ENCODE peak calls at places on chromosomes 6 and 20, in eight cellular contexts. D, C, P, H, U, S, O and X are unnamed samples. For H3K9me3, the result is how much of the 10 kb centered on the place peaks cover.

GRCh38 chr6:100472674-100473073 is 8.0 kb upstream of the SIM1 start:
- DNase-seq in C (no peak), H (no peak), S (no peak), U (no peak), D (no peak), O (no peak), P (no peak), X (no peak)

GRCh38 chr6:140001005-140001404 is 626.6 kb upstream of the CITED2 start:
- DNase-seq in O (no peak), H (no peak), S (no peak), P (no peak), D (no peak), C (no peak), U (no peak), X (no peak)

GRCh38 chr6:33201935-33202334 is 1.3 kb downstream of the SLC39A7 start:
- DNase-seq in P (no peak), H (no peak), U (no peak), D (no peak), O (no peak), C (no peak), S (no peak), X (no peak)

GRCh38 chr6:12586696-12587095 is 129.9 kb upstream of the PHACTR1 start:
- DNase-seq in H (no peak), C (no peak), D (no peak), P (no peak), S (no peak), U (no peak), O (no peak), X (no peak)

GRCh38 chr6:91476000-91476399 is 889.1 kb upstream of the MAP3K7 start:
- DNase-seq in P (peak), S (peak), O (no peak), U (no peak), D (no peak), C (no peak), H (peak), X (no peak)

GRCh38 chr20:20452254-20452676 is 84.4 kb downstream of the INSM1 start:
- DNase-seq in S (peak), U (peak), C (peak), O (peak), D (no peak), P (peak), H (peak), X (peak)

GRCh38 chr6:119308994-119309657 is 40.4 kb downstream of the MAN1A1 start:
- DNase-seq in C (no peak), P (no peak), H (no peak), D (no peak), U (no peak), S (peak), O (no peak), X (no peak)

GRCh38 chr20:50999355-50999754 is 23.6 kb downstream of the KCNG1 start:
- DNase-seq in P (no peak), C (no peak), O (no peak), U (no peak), S (no peak), D (no peak), H (no peak), X (no peak)

GRCh38 chr20:47235853-47236638 is 120.5 kb downstream of the ZMYND8 start:
- DNase-seq in O (no peak), H (no peak), P (no peak), D (no peak), U (no peak), C (no peak), S (no peak), X (no peak)

GRCh38 chr6:154613137-154613676 is 102.7 kb upstream of the CNKSR3 start:
- DNase-seq in H (peak), D (no peak), S (peak), U (no peak), C (no peak), P (no peak), O (no peak), X (no peak)

GRCh38 chr20:56391596-56392281 is at the start of gene AURKA:
- DNase-seq in U (no peak), O (no peak), D (no peak), S (no peak), C (no peak), P (no peak), H (no peak), X (no peak)

GRCh38 chr6:34919651-34920050 is 30.6 kb downstream of the ANKS1A start:
- DNase-seq in D (no peak), S (no peak), U (no peak), O (no peak), C (no peak), H (no peak), P (no peak), X (no peak)

GRCh38 chr20:2879148-2879547 is 5.9 kb downstream of the PTPRA start:
- DNase-seq in H (peak), C (no peak), S (peak), P (no peak), D (no peak), U (no peak), O (no peak), X (no peak)

GRCh38 chr6:25202505-25202904 is 76.7 kb upstream of the CARMIL1 start:
- DNase-seq in O (no peak), H (peak), U (no peak), P (no peak), C (no peak), S (peak), D (no peak), X (no peak)

GRCh38 chr20:62831361-62831788 is 14.5 kb downstream of the COL9A3 start:
- DNase-seq in S (no peak), P (peak), U (no peak), O (peak), C (peak), D (no peak), H (no peak), X (no peak)

GRCh38 chr6:147666254-147666653 is 157.8 kb downstream of the SAMD5 start:
- DNase-seq in O (no peak), C (no peak), S (no peak), P (no peak), D (no peak), H (no peak), U (no peak), X (no peak)

GRCh38 chr20:36573103-36573797 is at the start of gene TGIF2:
- DNase-seq in D (peak), P (peak), O (peak), H (peak), S (peak), C (peak), U (peak), X (peak)

GRCh38 chr6:114747995-114748625 is 405.3 kb upstream of the HS3ST5 start:
- DNase-seq in U (peak), D (peak), S (peak), H (peak), C (no peak), O (peak), P (no peak), X (no peak)

GRCh38 chr6:129331450-129332138 is 378.4 kb downstream of the ARHGAP18 start:
- DNase-seq in S (peak), O (no peak), D (no peak), H (no peak), P (no peak), U (no peak), C (no peak), X (no peak)

GRCh38 chr20:1646975-1647431 is 10.6 kb downstream of the SIRPG start:
- DNase-seq in P (no peak), U (no peak), C (no peak), O (no peak), S (no peak), D (no peak), H (no peak), X (no peak)

GRCh38 chr6:33161354-33162320 is 30.6 kb downstream of the COL11A2 start:
- DNase-seq in U (peak), P (peak), C (peak), D (peak), S (peak), H (no peak), O (peak), X (peak)

GRCh38 chr6:150607044-150607650 is 7.5 kb downstream of the PLEKHG1 start:
- DNase-seq in U (no peak), D (no peak), S (no peak), O (no peak), P (no peak), H (no peak), C (no peak), X (no peak)

GRCh38 chr6:110097443-110097842 is 82.0 kb downstream of the WASF1 start:
- DNase-seq in H (no peak), S (no peak), O (no peak), P (no peak), D (no peak), U (no peak), C (no peak), X (no peak)

GRCh38 chr6:13457577-13457976 is 29.8 kb downstream of the GFOD1 start:
- DNase-seq in S (peak), H (no peak), D (no peak), P (no peak), O (no peak), U (no peak), C (peak), X (peak)

GRCh38 chr6:3402310-3403243 is 54.3 kb downstream of the SLC22A23 start:
- DNase-seq in H (no peak), S (no peak), U (no peak), D (no peak), O (no peak), P (peak), C (no peak), X (no peak)

GRCh38 chr6:72418495-72418894 is 203.4 kb upstream of the KCNQ5 start:
- DNase-seq in S (peak), P (no peak), O (no peak), D (no peak), C (no peak), U (no peak), H (peak), X (no peak)

GRCh38 chr6:167270499-167271307 is 20.4 kb upstream of the UNC93A start:
- DNase-seq in P (no peak), O (no peak), S (no peak), H (no peak), C (no peak), D (no peak), U (no peak), X (no peak)

GRCh38 chr6:158706369-158706982 is 56.6 kb downstream of the SYTL3 start:
- DNase-seq in S (peak), O (peak), U (no peak), H (no peak), D (peak), C (peak), P (peak), X (peak)

GRCh38 chr6:130754786-130755367 is 72.3 kb upstream of the SMLR1 start:
- DNase-seq in C (no peak), H (no peak), O (no peak), S (no peak), D (no peak), U (no peak), P (no peak), X (no peak)

GRCh38 chr6:7241160-7241559 is 71.8 kb downstream of the SSR1 start:
- DNase-seq in H (no peak), C (no peak), P (no peak), U (no peak), O (peak), D (no peak), S (no peak), X (no peak)

GRCh38 chr6:128358111-128358780 is 162.2 kb downstream of the PTPRK start:
- DNase-seq in U (no peak), H (no peak), S (no peak), P (no peak), D (no peak), O (no peak), C (no peak), X (no peak)

GRCh38 chr6:160178271-160178670 is 56.7 kb downstream of the SLC22A1 start:
- DNase-seq in C (no peak), H (no peak), P (no peak), D (no peak), U (no peak), S (peak), O (no peak), X (no peak)

GRCh38 chr6:161921602-161922400 is 647.9 kb upstream of the AGPAT4 start:
- DNase-seq in S (peak), U (no peak), P (no peak), C (no peak), O (no peak), H (no peak), D (no peak), X (no peak)

GRCh38 chr20:23241416-23241815 is 109.2 kb upstream of the NXT1 start:
- DNase-seq in H (no peak), P (no peak), U (no peak), D (no peak), C (no peak), S (no peak), O (no peak), X (no peak)

GRCh38 chr20:7939663-7940062 is 595 bp downstream of the HAO1 start:
- DNase-seq in S (no peak), D (no peak), C (no peak), P (no peak), U (no peak), O (no peak), H (no peak), X (no peak)

GRCh38 chr20:54122189-54122588 is 51.6 kb downstream of the CYP24A1 start:
- DNase-seq in D (no peak), H (no peak), O (no peak), C (no peak), P (no peak), U (no peak), S (peak), X (no peak)

GRCh38 chr6:6811151-6812002 is 222.9 kb downstream of the LY86 start:
- DNase-seq in D (no peak), U (peak), S (peak), P (peak), C (no peak), H (no peak), O (peak), X (no peak)

GRCh38 chr20:24419786-24420185 is 49.6 kb upstream of the SYNDIG1 start:
- DNase-seq in U (no peak), D (no peak), O (no peak), C (no peak), P (no peak), H (no peak), S (no peak), X (no peak)

GRCh38 chr20:64130876-64131275 is 23.5 kb upstream of the NPBWR2 start:
- DNase-seq in C (no peak), U (no peak), O (no peak), S (no peak), H (no peak), P (no peak), D (no peak), X (no peak)

DNA sequence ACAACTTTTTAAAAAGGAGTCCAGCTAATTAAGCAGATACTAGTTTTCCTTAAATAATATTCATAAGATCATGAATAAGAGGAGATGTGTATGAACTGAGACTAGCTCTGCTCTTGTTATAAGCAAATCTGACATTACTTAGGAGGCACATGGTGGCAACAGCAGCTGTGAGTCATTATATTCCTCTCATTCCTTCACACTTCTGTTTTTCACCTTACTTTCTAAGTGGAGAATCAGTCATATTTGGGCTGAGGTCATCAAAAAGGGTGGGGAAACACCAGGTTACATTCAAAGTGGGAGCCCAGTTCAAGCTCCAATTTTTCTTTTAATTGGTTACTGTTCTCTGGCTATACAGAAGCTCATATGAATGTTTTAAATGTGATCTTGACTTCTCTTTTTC is 6.0 kb upstream of the RIPPLY2 start:
- DNase-seq in U (no peak), D (no peak), S (no peak), O (no peak), P (no peak), H (no peak), C (no peak), X (no peak)
- H3K9me3 ChIP-seq in U (under half), D (under half), S (under half), O (under half), P (under half), H (under half), C (under half), X (under half)

GRCh38 chr20:17664025-17664638 is 17.9 kb downstream of the RRBP1 start:
- DNase-seq in P (peak), S (no peak), H (no peak), C (no peak), U (no peak), O (peak), D (no peak), X (no peak)
- H3K27ac ChIP-seq in P (peak), S (peak), H (no peak), C (no peak), U (no peak), O (no peak), D (no peak), X (peak)

GRCh38 chr6:107400748-107401147 is 58.6 kb downstream of the PDSS2 start:
- DNase-seq in S (no peak), U (no peak), D (no peak), H (no peak), C (no peak), O (no peak), P (peak), X (no peak)

GRCh38 chr6:107401573-107401972 is 57.8 kb downstream of the PDSS2 start:
- DNase-seq in C (no peak), P (no peak), U (no peak), O (no peak), S (no peak), D (peak), H (no peak), X (no peak)

GRCh38 chr6:107405002-107405401 is 54.4 kb downstream of the PDSS2 start:
- DNase-seq in U (no peak), H (no peak), P (no peak), D (no peak), O (no peak), S (no peak), C (no peak), X (no peak)

GRCh38 chr6:107399927-107400326 is 59.4 kb downstream of the PDSS2 start:
- DNase-seq in D (no peak), U (no peak), H (no peak), P (no peak), S (no peak), O (no peak), C (no peak), X (no peak)

GRCh38 chr6:107402533-107402932 is 56.8 kb downstream of the PDSS2 start:
- DNase-seq in C (no peak), S (no peak), U (no peak), P (no peak), O (no peak), D (no peak), H (no peak), X (no peak)
- H3K9me3 ChIP-seq in C (under half), S (under half), U (under half), P (under half), O (under half), D (under half), H (under half), X (under half)

DNA sequence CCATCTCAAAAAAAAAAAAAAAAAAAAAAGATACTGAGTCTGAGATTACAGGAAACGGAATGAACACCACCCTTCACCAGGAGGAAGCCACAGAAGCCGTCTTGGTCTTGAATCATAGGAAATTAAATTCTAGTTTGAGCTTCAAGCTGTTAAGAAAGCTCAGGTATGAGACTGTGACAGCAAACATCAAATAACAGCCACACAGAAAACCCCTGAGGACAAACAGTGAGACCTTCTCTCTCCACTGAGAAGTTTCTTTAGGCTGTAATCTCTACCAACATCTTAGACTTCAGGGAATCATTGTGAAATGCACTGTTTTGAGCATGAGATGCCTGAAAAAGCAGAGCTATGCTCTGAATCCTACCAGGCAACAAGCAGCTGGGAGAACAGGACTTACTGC is 30.8 kb downstream of the PDE10A start:
- DNase-seq in S (no peak), O (no peak), D (no peak), P (no peak), C (no peak), U (peak), H (no peak), X (no peak)
- H3K27ac ChIP-seq in S (no peak), O (no peak), D (no peak), P (no peak), C (no peak), U (no peak), H (no peak), X (peak)

DNA sequence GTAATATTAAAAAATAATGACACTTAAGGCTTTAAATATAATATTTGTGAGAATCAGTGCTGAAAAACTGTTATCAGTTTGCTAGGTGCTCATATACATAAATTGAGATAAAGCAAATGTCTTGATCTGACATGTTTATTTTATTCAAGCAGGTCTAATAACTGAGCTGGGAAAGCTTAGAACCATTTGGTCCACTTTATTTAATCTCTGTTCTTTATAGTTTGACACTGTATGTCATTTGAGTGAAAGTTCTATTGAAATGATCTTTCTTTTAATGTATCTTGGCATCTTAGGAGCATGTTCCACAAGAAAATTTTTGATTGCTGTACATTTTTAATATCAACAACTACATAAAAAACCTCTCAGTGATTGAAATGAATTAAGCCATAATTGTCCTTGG is 772.0 kb upstream of the NRSN1 start:
- DNase-seq in U (no peak), H (no peak), S (no peak), D (no peak), O (no peak), P (no peak), C (no peak), X (no peak)
- H3K9me3 ChIP-seq in U (under half), H (under half), S (under half), D (under half), O (under half), P (under half), C (under half), X (under half)

GRCh38 chr6:44250067-44250717 is 3.3 kb downstream of the HSP90AB1 start:
- DNase-seq in P (no peak), S (no peak), C (no peak), H (no peak), U (no peak), D (no peak), O (no peak), X (no peak)
- H3K27ac ChIP-seq in P (no peak), S (peak), C (peak), H (no peak), U (peak), D (no peak), O (no peak), X (peak)

GRCh38 chr6:41682966-41683459 is 44.7 kb downstream of the MDFI start:
- DNase-seq in O (no peak), U (no peak), C (no peak), P (no peak), H (no peak), D (no peak), S (peak), X (peak)
- H3K9me3 ChIP-seq in O (under half), U (under half), C (under half), P (under half), H (under half), D (under half), S (under half), X (under half)

GRCh38 chr6:124924333-124924759 is 37.9 kb upstream of the RNF217 start:
- DNase-seq in O (no peak), P (no peak), U (no peak), S (peak), D (no peak), C (no peak), H (no peak), X (no peak)

GRCh38 chr6:124928831-124929230 is 33.4 kb upstream of the RNF217 start:
- DNase-seq in S (no peak), C (no peak), P (no peak), O (no peak), U (no peak), H (no peak), D (no peak), X (no peak)

GRCh38 chr6:124926435-124926834 is 35.8 kb upstream of the RNF217 start:
- DNase-seq in D (no peak), H (no peak), U (no peak), C (no peak), O (no peak), P (no peak), S (no peak), X (no peak)

GRCh38 chr6:124927806-124928205 is 34.4 kb upstream of the RNF217 start:
- DNase-seq in P (no peak), C (no peak), S (peak), U (no peak), D (no peak), H (peak), O (no peak), X (no peak)
- H3K27ac ChIP-seq in P (no peak), C (no peak), S (no peak), U (no peak), D (no peak), H (no peak), O (no peak), X (no peak)